ENCODE peak calls at places on chromosomes 7 and 10, in four cellular contexts. One of them, this sample, is unnamed.
A peak's percentile ranks its signal among the peaks of the same experiment; 100 is the strongest.

GRCh38 chr10:58291538-58292174 is 22.7 kb downstream of the CISD1 start:
- DNase-seq in RWPE1: peak; percentile 23
- DNase-seq in IMR-90: peak; percentile 71
- DNase-seq in astrocyte of the spinal cord: peak; percentile 67
- DNase-seq in this sample: peak; percentile 47

GRCh38 chr10:21158301-21158700 is 261.2 kb upstream of the NEBL start:
- DNase-seq in IMR-90: no peak
- DNase-seq in astrocyte of the spinal cord: no peak
- DNase-seq in RWPE1: no peak
- DNase-seq in this sample: no peak

GRCh38 chr7:8742837-8743236 is 309.4 kb downstream of the NXPH1 start:
- DNase-seq in astrocyte of the spinal cord: no peak
- DNase-seq in IMR-90: no peak
- DNase-seq in RWPE1: no peak
- DNase-seq in this sample: no peak

GRCh38 chr7:31106303-31107105 is 54.4 kb downstream of the ADCYAP1R1 start:
- DNase-seq in IMR-90: no peak
- DNase-seq in RWPE1: no peak
- DNase-seq in astrocyte of the spinal cord: no peak
- DNase-seq in this sample: no peak

GRCh38 chr10:22477365-22478287 is 132.3 kb downstream of the SPAG6 start:
- DNase-seq in IMR-90: no peak
- DNase-seq in RWPE1: no peak
- DNase-seq in astrocyte of the spinal cord: no peak
- DNase-seq in this sample: no peak

GRCh38 chr10:124478517-124478916 is 16.9 kb downstream of the LHPP start:
- DNase-seq in astrocyte of the spinal cord: no peak
- DNase-seq in RWPE1: peak; percentile 63
- DNase-seq in IMR-90: no peak
- DNase-seq in this sample: no peak

GRCh38 chr7:87876759-87877234 is 504 bp downstream of the DBF4 start:
- DNase-seq in astrocyte of the spinal cord: peak; percentile 73
- DNase-seq in RWPE1: peak; percentile 62
- DNase-seq in IMR-90: peak; percentile 61
- DNase-seq in this sample: peak; percentile 50

GRCh38 chr10:118840071-118840775 is 85.5 kb upstream of the CACUL1 start:
- DNase-seq in RWPE1: peak; percentile 93
- DNase-seq in astrocyte of the spinal cord: no peak
- DNase-seq in IMR-90: no peak
- DNase-seq in this sample: no peak

GRCh38 chr7:22885824-22886255 is 63.2 kb upstream of the TOMM7 start:
- DNase-seq in RWPE1: no peak
- DNase-seq in IMR-90: peak; percentile 27
- DNase-seq in astrocyte of the spinal cord: no peak
- DNase-seq in this sample: no peak

GRCh38 chr7:28024786-28025334 is 155.7 kb downstream of the JAZF1 start:
- DNase-seq in astrocyte of the spinal cord: no peak
- DNase-seq in RWPE1: no peak
- DNase-seq in IMR-90: no peak
- DNase-seq in this sample: no peak

GRCh38 chr7:101553018-101553770 is 75.9 kb downstream of the MYL10 start:
- DNase-seq in astrocyte of the spinal cord: no peak
- DNase-seq in RWPE1: no peak
- DNase-seq in IMR-90: no peak
- DNase-seq in this sample: no peak

GRCh38 chr7:101185258-101185839 is 5.3 kb upstream of the NAT16 start:
- DNase-seq in IMR-90: peak; percentile 55
- DNase-seq in astrocyte of the spinal cord: peak; percentile 19
- DNase-seq in RWPE1: no peak
- DNase-seq in this sample: peak; percentile 69

GRCh38 chr10:17062493-17063487 is 66.8 kb downstream of the CUBN start:
- DNase-seq in IMR-90: peak; percentile 88
- DNase-seq in astrocyte of the spinal cord: peak; percentile 92
- DNase-seq in RWPE1: peak; percentile 81
- DNase-seq in this sample: peak; percentile 94

GRCh38 chr7:105298439-105298894 is 90.3 kb downstream of the SRPK2 start:
- DNase-seq in IMR-90: no peak
- DNase-seq in astrocyte of the spinal cord: no peak
- DNase-seq in RWPE1: no peak
- DNase-seq in this sample: no peak

GRCh38 chr7:44102846-44103565 is 1.1 kb upstream of the AEBP1 start:
- DNase-seq in RWPE1: no peak
- DNase-seq in IMR-90: no peak
- DNase-seq in astrocyte of the spinal cord: no peak
- DNase-seq in this sample: no peak

GRCh38 chr10:29067628-29068027 is 221.2 kb upstream of the LYZL1 start:
- DNase-seq in RWPE1: no peak
- DNase-seq in astrocyte of the spinal cord: no peak
- DNase-seq in IMR-90: no peak
- DNase-seq in this sample: no peak

GRCh38 chr10:29064665-29065064 is 224.2 kb upstream of the LYZL1 start:
- DNase-seq in RWPE1: peak; percentile 27
- DNase-seq in IMR-90: peak; percentile 5
- DNase-seq in astrocyte of the spinal cord: no peak
- DNase-seq in this sample: peak; percentile 14

GRCh38 chr10:29067161-29067560 is 221.7 kb upstream of the LYZL1 start:
- DNase-seq in astrocyte of the spinal cord: no peak
- DNase-seq in IMR-90: peak; percentile 8
- DNase-seq in RWPE1: peak; percentile 72
- DNase-seq in this sample: no peak

GRCh38 chr10:29068302-29068701 is 220.6 kb upstream of the LYZL1 start:
- DNase-seq in RWPE1: no peak
- DNase-seq in astrocyte of the spinal cord: no peak
- DNase-seq in IMR-90: no peak
- DNase-seq in this sample: no peak

GRCh38 chr10:29063806-29064644 is 224.8 kb upstream of the LYZL1 start:
- DNase-seq in astrocyte of the spinal cord: no peak
- DNase-seq in IMR-90: peak; percentile 52
- DNase-seq in RWPE1: peak; percentile 8
- DNase-seq in this sample: peak; percentile 16
- TF ChIP-seq CTCF in astrocyte of the spinal cord: no peak
- TF ChIP-seq CTCF in IMR-90: peak; percentile 24
- TF ChIP-seq CTCF in RWPE1: no peak
- TF ChIP-seq CTCF in this sample: no peak

GRCh38 chr7:99628471-99629465 is 12.0 kb downstream of the ZSCAN25 start:
- DNase-seq in RWPE1: no peak
- DNase-seq in IMR-90: no peak
- DNase-seq in astrocyte of the spinal cord: no peak
- DNase-seq in this sample: no peak
- TF ChIP-seq CTCF in RWPE1: no peak
- TF ChIP-seq CTCF in IMR-90: no peak
- TF ChIP-seq CTCF in astrocyte of the spinal cord: no peak
- TF ChIP-seq CTCF in this sample: no peak

GRCh38 chr10:44696496-44696895 is 214.6 kb upstream of the TMEM72 start:
- DNase-seq in RWPE1: no peak
- DNase-seq in astrocyte of the spinal cord: peak; percentile 89
- DNase-seq in IMR-90: peak; percentile 36
- DNase-seq in this sample: peak; percentile 78

GRCh38 chr10:44702531-44702930 is 208.6 kb upstream of the TMEM72 start:
- DNase-seq in IMR-90: no peak
- DNase-seq in astrocyte of the spinal cord: no peak
- DNase-seq in RWPE1: no peak
- DNase-seq in this sample: no peak

DNA sequence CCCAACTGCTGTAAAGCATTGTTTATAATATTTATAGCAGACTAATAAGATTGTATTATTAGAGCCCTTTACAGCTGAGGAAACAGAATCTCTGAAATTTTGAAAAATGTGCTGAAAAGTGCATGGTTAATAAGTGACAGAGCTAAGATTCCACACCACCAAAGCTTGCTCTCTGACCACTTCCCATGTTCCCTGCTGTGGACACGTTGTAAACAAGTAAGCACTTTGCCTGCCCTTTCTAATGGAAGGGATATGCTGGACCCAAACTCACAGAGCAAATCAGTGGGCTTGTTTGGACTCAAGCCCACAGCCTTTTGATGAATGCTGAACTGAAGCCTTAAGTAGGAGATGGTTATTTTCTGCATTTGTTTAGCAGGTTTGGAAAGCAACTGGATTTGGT is 214.0 kb upstream of the TMEM72 start:
- DNase-seq in IMR-90: no peak
- DNase-seq in RWPE1: no peak
- DNase-seq in astrocyte of the spinal cord: peak; percentile 73
- DNase-seq in this sample: no peak
- TF ChIP-seq CTCF in IMR-90: no peak
- TF ChIP-seq CTCF in RWPE1: no peak
- TF ChIP-seq CTCF in astrocyte of the spinal cord: no peak
- TF ChIP-seq CTCF in this sample: no peak

GRCh38 chr7:56063882-56064625 is at the start of gene SUMF2:
- DNase-seq in astrocyte of the spinal cord: peak; percentile 86
- DNase-seq in RWPE1: peak; percentile 98
- DNase-seq in IMR-90: peak; percentile 83
- DNase-seq in this sample: peak; percentile 71
- TF ChIP-seq CTCF in astrocyte of the spinal cord: no peak
- TF ChIP-seq CTCF in RWPE1: peak; percentile 23
- TF ChIP-seq CTCF in IMR-90: peak; percentile 22
- TF ChIP-seq CTCF in this sample: peak; percentile 38

GRCh38 chr7:150324366-150324961 is 1.1 kb upstream of the ACTR3C start:
- DNase-seq in RWPE1: no peak
- DNase-seq in astrocyte of the spinal cord: peak; percentile 25
- DNase-seq in IMR-90: peak; percentile 11
- DNase-seq in this sample: no peak

GRCh38 chr7:150322114-150322832 is 882 bp upstream of the LRRC61 start:
- DNase-seq in IMR-90: no peak
- DNase-seq in astrocyte of the spinal cord: no peak
- DNase-seq in RWPE1: no peak
- DNase-seq in this sample: no peak

GRCh38 chr7:150323682-150324365 is 479 bp upstream of the ACTR3C start:
- DNase-seq in astrocyte of the spinal cord: no peak
- DNase-seq in IMR-90: no peak
- DNase-seq in RWPE1: peak; percentile 8
- DNase-seq in this sample: no peak

GRCh38 chr7:150321788-150322113 is 1.4 kb upstream of the LRRC61 start:
- DNase-seq in RWPE1: no peak
- DNase-seq in IMR-90: no peak
- DNase-seq in astrocyte of the spinal cord: no peak
- DNase-seq in this sample: no peak

DNA sequence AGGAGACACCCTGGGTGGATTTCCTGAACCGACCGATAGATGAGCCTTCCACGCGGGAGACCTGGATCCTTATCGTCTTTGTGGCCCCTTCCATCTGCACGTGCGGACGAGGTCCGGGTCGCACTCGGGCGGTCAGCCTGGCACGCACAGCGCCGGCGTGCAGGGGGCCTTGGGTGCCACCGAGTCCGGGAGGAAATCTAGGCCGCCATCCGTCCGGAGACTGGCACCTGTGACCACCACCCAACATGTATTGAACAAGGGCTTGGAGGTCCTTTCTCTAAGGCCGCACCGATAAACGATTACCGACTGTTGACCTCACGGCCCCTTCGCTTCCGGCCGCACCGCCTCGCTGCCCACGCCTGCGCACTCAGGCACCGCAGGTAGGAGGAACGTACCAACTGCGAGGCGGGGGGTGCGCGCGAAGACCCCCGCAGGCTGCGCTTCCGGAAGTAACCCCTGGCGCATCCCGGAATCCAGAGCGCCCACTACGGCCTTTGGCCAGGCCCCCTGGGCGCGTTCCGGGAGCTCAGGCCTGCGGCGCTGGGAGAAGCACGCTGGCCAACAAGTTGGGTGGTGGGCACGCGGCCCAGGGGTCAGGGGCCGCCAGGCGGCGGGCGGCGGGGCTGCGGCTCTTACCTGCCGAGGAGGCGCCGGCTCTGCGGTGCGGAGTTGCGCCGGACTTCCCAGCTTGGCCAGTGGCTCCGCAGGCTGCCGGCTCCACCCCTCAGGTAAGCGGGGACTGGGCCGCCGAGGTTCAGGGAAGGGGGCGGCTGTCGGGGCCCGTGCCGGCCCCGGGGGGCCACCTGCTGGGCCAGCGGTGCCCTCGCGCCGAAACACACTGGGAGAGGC is at the start of the genes ACTR3C and LRRC61:
- DNase-seq in RWPE1: peak; percentile 32
- DNase-seq in astrocyte of the spinal cord: no peak
- DNase-seq in IMR-90: no peak
- DNase-seq in this sample: no peak
- TF ChIP-seq CTCF in RWPE1: peak; percentile 34
- TF ChIP-seq CTCF in astrocyte of the spinal cord: no peak
- TF ChIP-seq CTCF in IMR-90: no peak
- TF ChIP-seq CTCF in this sample: no peak

GRCh38 chr7:84901366-84901765 is 285.5 kb downstream of the SEMA3D start:
- DNase-seq in astrocyte of the spinal cord: no peak
- DNase-seq in IMR-90: no peak
- DNase-seq in RWPE1: no peak
- DNase-seq in this sample: no peak
- TF ChIP-seq CTCF in astrocyte of the spinal cord: no peak
- TF ChIP-seq CTCF in IMR-90: no peak
- TF ChIP-seq CTCF in RWPE1: no peak
- TF ChIP-seq CTCF in this sample: no peak

GRCh38 chr7:42097756-42098155 is 139.3 kb downstream of the GLI3 start:
- DNase-seq in RWPE1: peak; percentile 71
- DNase-seq in IMR-90: peak; percentile 89
- DNase-seq in astrocyte of the spinal cord: peak; percentile 68
- DNase-seq in this sample: peak; percentile 89
- TF ChIP-seq CTCF in RWPE1: no peak
- TF ChIP-seq CTCF in IMR-90: peak; percentile 16
- TF ChIP-seq CTCF in astrocyte of the spinal cord: peak; percentile 15
- TF ChIP-seq CTCF in this sample: peak; percentile 72

GRCh38 chr10:123165445-123166072 is 11.4 kb downstream of the BUB3 start:
- DNase-seq in RWPE1: no peak
- DNase-seq in IMR-90: no peak
- DNase-seq in astrocyte of the spinal cord: no peak
- DNase-seq in this sample: no peak
- TF ChIP-seq CTCF in RWPE1: no peak
- TF ChIP-seq CTCF in IMR-90: no peak
- TF ChIP-seq CTCF in astrocyte of the spinal cord: peak; percentile 7
- TF ChIP-seq CTCF in this sample: peak; percentile 35